ENCODE peak calls at places on chromosome 22, in six cellular contexts. F is H1, N is neuronal stem cell, D is mesenchymal stem cell, Z is trophoblast cell, I is IMR-90. K is an unnamed sample.

GRCh38 chr22:20197407-20198030 is 46.7 kb upstream of the CCDC188 start:
- DNase-seq in I (no peak), F (no peak), Z (no peak), D (no peak), N (no peak), K (no peak)

GRCh38 chr22:19951351-19951750 is 9.7 kb upstream of the TXNRD2 start:
- DNase-seq in N (no peak), D (no peak), F (no peak), Z (no peak), I (no peak), K (no peak)

GRCh38 chr22:35102663-35103062 is 36.7 kb downstream of the ISX start:
- DNase-seq in Z (peak), F (peak), N (no peak), D (no peak), I (peak), K (peak)

GRCh38 chr22:48574776-48575566 is 1252.7 kb downstream of the BRD1 start:
- DNase-seq in Z (peak), N (peak), I (no peak), D (no peak), F (peak), K (peak)

GRCh38 chr22:39482768-39483167 is 19.3 kb upstream of the MIEF1 start:
- DNase-seq in D (peak), F (no peak), N (no peak), I (peak), Z (no peak), K (no peak)

GRCh38 chr22:39733191-39733590 is 160.4 kb downstream of the ENTHD1 start:
- DNase-seq in I (no peak), D (no peak), N (no peak), Z (no peak), F (peak), K (no peak)

GRCh38 chr22:23772315-23773246 is at the start of gene MMP11:
- DNase-seq in I (no peak), F (peak), Z (peak), N (no peak), D (peak), K (peak)

GRCh38 chr22:35023692-35024363 is 42.1 kb upstream of the ISX start:
- DNase-seq in I (no peak), N (peak), F (peak), Z (peak), D (peak), K (peak)

GRCh38 chr22:43555561-43556515 is 144.0 kb downstream of the MPPED1 start:
- DNase-seq in Z (no peak), I (no peak), N (no peak), D (no peak), F (peak), K (no peak)

GRCh38 chr22:20781272-20781990 is 7.5 kb downstream of the SERPIND1 start:
- DNase-seq in Z (peak), D (no peak), I (peak), F (no peak), N (no peak), K (no peak)

GRCh38 chr22:49209452-49210195 is 618.0 kb downstream of the BRD1 start:
- DNase-seq in D (no peak), Z (no peak), F (peak), N (no peak), I (no peak), K (no peak)

GRCh38 chr22:38454361-38455062 is 487 bp downstream of the KCNJ4 start:
- DNase-seq in F (no peak), Z (no peak), N (no peak), D (no peak), I (no peak), K (no peak)

GRCh38 chr22:27719535-27720227 is 81.9 kb downstream of the MN1 start:
- DNase-seq in N (no peak), F (no peak), D (peak), I (peak), Z (no peak), K (peak)

GRCh38 chr22:28048529-28048928 is 129.5 kb upstream of the PITPNB start:
- DNase-seq in F (no peak), I (no peak), Z (no peak), N (no peak), D (no peak), K (no peak)

GRCh38 chr22:39718206-39718605 is 147.7 kb downstream of the CACNA1I start:
- DNase-seq in D (no peak), N (no peak), F (no peak), Z (no peak), I (no peak), K (no peak)

GRCh38 chr22:31747441-31747840 is 2.5 kb downstream of the PRR14L start:
- DNase-seq in F (no peak), D (no peak), I (no peak), Z (no peak), N (no peak), K (peak)
- H3K9ac ChIP-seq in F (no peak), D (peak), I (no peak), Z (no peak), N (no peak), K (no peak)

DNA sequence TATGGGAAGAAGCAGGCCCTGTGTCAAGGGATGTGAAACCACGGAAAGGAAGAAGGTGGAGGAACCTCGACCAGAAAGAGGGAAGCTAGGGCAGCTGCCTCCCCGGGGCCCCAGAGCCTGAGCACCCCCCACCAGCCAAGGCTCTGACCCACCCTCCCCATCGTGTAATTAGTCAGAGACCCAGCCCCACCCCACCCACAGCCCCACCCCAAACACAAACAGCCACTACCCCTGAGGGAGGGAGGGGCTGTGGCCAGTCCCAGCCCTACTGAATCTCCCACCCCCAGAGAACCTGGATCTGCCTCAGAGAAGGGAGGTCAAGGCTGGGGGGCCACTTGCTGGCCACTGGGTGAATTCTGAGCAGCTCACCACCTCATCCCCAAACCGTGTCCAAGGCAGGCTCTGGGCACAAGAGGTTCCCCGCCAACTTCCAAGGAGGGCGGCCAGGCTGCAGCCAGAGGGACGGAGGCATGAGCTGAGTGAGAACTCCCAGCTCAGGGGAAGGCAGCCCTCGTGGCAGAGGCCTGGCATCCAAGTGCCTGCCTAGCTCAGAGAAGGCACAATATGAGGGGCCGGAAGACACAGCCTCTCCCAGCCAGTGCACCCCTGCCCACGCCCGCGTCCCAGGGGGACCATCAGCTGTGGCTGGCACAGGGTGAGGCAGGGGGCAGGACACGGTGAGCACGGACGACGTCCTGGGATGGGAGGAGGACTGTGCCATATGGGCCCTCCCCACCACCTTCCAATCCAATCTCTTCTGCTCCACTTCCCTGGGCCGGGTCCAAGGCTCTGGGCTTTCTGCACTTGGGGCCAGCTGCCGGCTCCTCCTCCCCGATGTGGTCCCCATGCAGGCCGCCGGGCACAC is 2.7 kb downstream of the PLXNB2 start:
- DNase-seq in I (no peak), Z (peak), F (no peak), D (no peak), N (no peak), K (no peak)
- H3K4me3 ChIP-seq in I (peak), Z (no peak), F (no peak), D (no peak), N (no peak), K (no peak)

DNA sequence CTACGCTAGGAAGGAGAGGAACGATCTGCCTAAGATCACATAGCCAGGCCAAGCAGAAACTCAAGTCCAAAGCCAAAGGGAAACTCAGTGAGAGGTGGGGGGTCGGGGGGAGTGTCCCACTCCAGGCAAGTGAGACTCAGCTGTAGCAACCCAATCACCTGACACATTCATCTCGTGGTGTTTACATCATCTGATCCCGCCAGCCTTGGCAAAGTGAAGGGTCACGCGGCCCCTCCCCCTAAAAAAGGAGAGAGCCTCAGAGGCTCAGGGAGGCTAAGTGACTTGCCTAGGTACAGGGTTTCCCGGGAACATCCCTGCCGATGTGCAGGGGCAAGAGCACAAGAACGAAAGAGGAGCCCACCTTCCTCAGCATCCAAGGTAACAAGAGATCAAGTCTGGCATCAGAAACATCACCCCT is 21.5 kb downstream of the MYH9 start:
- DNase-seq in D (peak), F (no peak), Z (no peak), N (no peak), I (peak), K (peak)
- H4K8ac ChIP-seq in D (peak), F (no peak), Z (no peak), N (no peak), I (peak), K (no peak)

GRCh38 chr22:29706493-29706892 is 13.3 kb upstream of the CABP7 start:
- DNase-seq in D (no peak), I (no peak), Z (no peak), N (no peak), F (no peak), K (peak)
- H3K9ac ChIP-seq in D (no peak), I (no peak), Z (no peak), N (no peak), F (no peak), K (no peak)

GRCh38 chr22:46986788-46987187 is 224.3 kb downstream of the TBC1D22A start:
- DNase-seq in N (no peak), Z (no peak), F (no peak), I (no peak), D (no peak), K (no peak)
- H3K4me3 ChIP-seq in N (no peak), Z (no peak), F (no peak), I (no peak), D (no peak), K (no peak)

DNA sequence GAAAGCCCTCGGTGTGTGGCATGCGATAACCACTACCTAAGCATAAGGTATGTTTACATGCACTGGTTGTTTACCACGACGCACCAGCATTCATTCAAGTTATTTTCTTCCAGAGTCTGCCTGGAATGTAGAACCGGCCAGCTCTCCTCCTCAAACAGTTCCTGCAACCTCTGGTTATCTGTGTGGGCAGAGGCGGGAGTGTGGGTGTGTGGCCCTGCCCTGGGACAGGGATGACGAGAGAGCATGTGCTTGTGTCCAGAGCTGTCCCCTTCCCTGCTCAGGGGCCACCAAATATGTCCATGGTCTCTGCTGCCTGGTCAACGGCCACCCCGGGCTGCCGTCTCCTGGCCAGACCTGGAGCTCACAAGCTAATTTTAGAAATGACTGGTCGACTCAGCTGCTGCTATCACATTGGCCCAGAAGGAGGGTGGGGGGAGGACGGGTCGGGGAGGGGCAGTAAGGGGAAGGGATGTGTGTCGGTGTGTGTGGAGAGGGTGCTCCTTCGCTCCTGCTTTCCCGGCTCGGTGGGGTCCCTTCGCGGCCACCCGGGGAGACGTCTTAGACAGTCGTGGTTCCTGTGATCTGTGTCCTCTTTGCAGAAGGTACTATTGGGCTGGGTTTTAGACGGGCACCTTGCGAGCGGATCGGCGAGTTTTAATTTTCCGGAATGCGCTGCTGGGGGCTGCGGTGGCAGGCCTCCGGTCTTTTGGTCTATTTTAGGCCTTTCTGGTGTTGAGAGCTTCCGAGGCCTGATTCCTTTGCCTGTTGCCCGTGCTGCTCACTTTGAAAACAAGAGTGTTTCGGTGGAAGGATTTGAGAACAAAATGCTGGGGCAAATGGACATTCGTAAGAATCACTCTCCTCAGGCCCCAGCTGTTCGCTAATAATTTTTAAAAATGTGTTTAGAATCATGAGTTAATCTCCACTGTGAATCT is at the start of gene MYO18B:
- DNase-seq in I (no peak), Z (peak), F (no peak), D (no peak), N (no peak), K (peak)
- H4K8ac ChIP-seq in I (no peak), Z (no peak), F (peak), D (no peak), N (no peak), K (no peak)

GRCh38 chr22:22357024-22357868 is 112.7 kb downstream of the VPREB1 start:
- DNase-seq in D (peak), Z (peak), F (peak), N (peak), I (peak), K (peak)
- H3K9ac ChIP-seq in D (no peak), Z (no peak), F (no peak), N (no peak), I (no peak), K (no peak)